ENCODE peak calls at places on chromosomes 7 and 10, in seven cellular contexts. O is GM23248; T is hippocampal formation; D is heart right ventricle; W is LoVo; C is NCI-H460; N is stimulated activated CD8-positive, alpha-beta memory T cell treated with anti-CD3 and anti-CD28 coated beads, Interleukin-12 subunit alpha, Interleukin-12 subunit beta, amount 100 ng/mL, for 4 hours. Z is an unnamed sample.

GRCh38 chr7:145036592-145037386 is 200.9 kb upstream of the TPK1 start:
- DNase-seq in T (peak), C (peak), D (peak), W (peak), N (no peak), O (peak), Z (no peak)

GRCh38 chr10:44309939-44310761 is 74.7 kb downstream of the CXCL12 start:
- DNase-seq in T (no peak), W (no peak), O (no peak), C (no peak), N (no peak), D (no peak), Z (no peak)

GRCh38 chr7:20026762-20027161 is 190.4 kb downstream of the MACC1 start:
- DNase-seq in O (no peak), C (no peak), W (no peak), T (no peak), N (no peak), D (no peak), Z (no peak)

GRCh38 chr7:119996634-119997033 is 276.3 kb upstream of the KCND2 start:
- DNase-seq in T (no peak), W (no peak), C (no peak), O (no peak), N (no peak), D (no peak), Z (no peak)

GRCh38 chr7:7642081-7642480 is 1.5 kb downstream of the UMAD1 start:
- DNase-seq in O (no peak), N (no peak), C (no peak), T (no peak), W (peak), D (no peak), Z (no peak)

GRCh38 chr7:140661124-140661523 is 11.6 kb upstream of the ADCK2 start:
- DNase-seq in N (no peak), W (no peak), O (no peak), T (no peak), C (no peak), D (no peak), Z (no peak)

GRCh38 chr7:100396421-100396982 is 23.2 kb downstream of the PILRA start:
- DNase-seq in D (no peak), O (no peak), C (no peak), N (no peak), W (no peak), T (no peak), Z (no peak)

GRCh38 chr10:78358406-78358805 is 324.7 kb downstream of the RPS24 start:
- DNase-seq in D (no peak), W (no peak), N (no peak), O (no peak), C (no peak), T (no peak), Z (no peak)

GRCh38 chr10:116460219-116460618 is 32.6 kb downstream of the PNLIPRP3 start:
- DNase-seq in W (no peak), N (no peak), O (no peak), C (no peak), T (no peak), D (no peak), Z (no peak)

GRCh38 chr7:129213828-129214227 is 11.0 kb upstream of the AHCYL2 start:
- DNase-seq in O (no peak), W (no peak), D (no peak), T (no peak), C (no peak), N (no peak), Z (no peak)

GRCh38 chr10:21758671-21759070 is 224.6 kb downstream of the MLLT10 start:
- DNase-seq in W (no peak), N (no peak), O (no peak), C (no peak), D (no peak), T (no peak), Z (no peak)

GRCh38 chr7:98281757-98282652 is 519 bp downstream of the BRI3 start:
- DNase-seq in N (no peak), D (peak), W (no peak), C (no peak), O (peak), T (no peak), Z (no peak)

GRCh38 chr7:3520206-3520605 is 219.2 kb downstream of the SDK1 start:
- DNase-seq in W (no peak), C (no peak), D (no peak), N (no peak), O (no peak), T (no peak), Z (no peak)

GRCh38 chr10:6130851-6131470 is 42.1 kb downstream of the RBM17 start:
- DNase-seq in W (no peak), N (no peak), D (no peak), T (no peak), O (peak), C (no peak), Z (no peak)

GRCh38 chr10:14456218-14456869 is 125.6 kb upstream of the FRMD4A start:
- DNase-seq in D (no peak), T (no peak), O (no peak), N (no peak), C (no peak), W (no peak), Z (no peak)

GRCh38 chr7:88480266-88480665 is 173.6 kb upstream of the STEAP4 start:
- DNase-seq in W (no peak), O (no peak), C (no peak), T (no peak), N (no peak), D (no peak), Z (no peak)

GRCh38 chr7:28666144-28666543 is 253.8 kb downstream of the CREB5 start:
- DNase-seq in O (peak), T (no peak), D (no peak), N (no peak), W (peak), C (no peak), Z (no peak)